ENCODE peak calls at places on chromosomes 11 and 22, in nine cellular contexts. One of them, this sample, is unnamed.

GRCh38 chr11:46991391-46991790 is 54.8 kb downstream of the CSTPP1 start:
- DNase-seq in H9: no peak
- DNase-seq in GM03348: no peak
- DNase-seq in HT1080: no peak
- DNase-seq in B cell: no peak
- DNase-seq in activated T-helper 9 cell treated with anti-CD3 and anti-CD28 coated beads, Interleukin-2, amount 50 U/mL, for 16 hours: no peak
- DNase-seq in hypothalamus: no peak
- DNase-seq in activated CD4-positive, alpha-beta T cell treated with anti-CD3 and anti-CD28 coated beads, Interleukin-2, amount 10 ng/mL, durations not matched to agents 7 days and 5 days: no peak
- DNase-seq in ELR: no peak
- DNase-seq in this sample: no peak

GRCh38 chr11:72985645-72986044 is 156.5 kb downstream of the FCHSD2 start:
- DNase-seq in H9: no peak
- DNase-seq in GM03348: no peak
- DNase-seq in HT1080: no peak
- DNase-seq in B cell: no peak
- DNase-seq in activated T-helper 9 cell treated with anti-CD3 and anti-CD28 coated beads, Interleukin-2, amount 50 U/mL, for 16 hours: no peak
- DNase-seq in hypothalamus: no peak
- DNase-seq in activated CD4-positive, alpha-beta T cell treated with anti-CD3 and anti-CD28 coated beads, Interleukin-2, amount 10 ng/mL, durations not matched to agents 7 days and 5 days: no peak
- DNase-seq in ELR: no peak
- DNase-seq in this sample: no peak

GRCh38 chr11:60363542-60364525 is 14.5 kb upstream of the MS4A7 start:
- DNase-seq in H9: peak; percentile 62
- DNase-seq in GM03348: peak; percentile 62
- DNase-seq in HT1080: peak; percentile 48
- DNase-seq in B cell: peak; percentile 37
- DNase-seq in activated T-helper 9 cell treated with anti-CD3 and anti-CD28 coated beads, Interleukin-2, amount 50 U/mL, for 16 hours: peak; percentile 20
- DNase-seq in hypothalamus: peak; percentile 38
- DNase-seq in activated CD4-positive, alpha-beta T cell treated with anti-CD3 and anti-CD28 coated beads, Interleukin-2, amount 10 ng/mL, durations not matched to agents 7 days and 5 days: peak; percentile 70
- DNase-seq in ELR: peak; percentile 66
- DNase-seq in this sample: peak; percentile 92

GRCh38 chr11:71190551-71190950 is 61.8 kb downstream of the SHANK2 start:
- DNase-seq in H9: no peak
- DNase-seq in GM03348: no peak
- DNase-seq in HT1080: no peak
- DNase-seq in B cell: no peak
- DNase-seq in activated T-helper 9 cell treated with anti-CD3 and anti-CD28 coated beads, Interleukin-2, amount 50 U/mL, for 16 hours: no peak
- DNase-seq in hypothalamus: no peak
- DNase-seq in activated CD4-positive, alpha-beta T cell treated with anti-CD3 and anti-CD28 coated beads, Interleukin-2, amount 10 ng/mL, durations not matched to agents 7 days and 5 days: no peak
- DNase-seq in ELR: no peak
- DNase-seq in this sample: no peak

GRCh38 chr11:123654566-123655081 is at the start of gene SCN3B:
- DNase-seq in H9: peak; percentile 89
- DNase-seq in GM03348: peak; percentile 85
- DNase-seq in HT1080: peak; percentile 44
- DNase-seq in B cell: peak; percentile 48
- DNase-seq in activated T-helper 9 cell treated with anti-CD3 and anti-CD28 coated beads, Interleukin-2, amount 50 U/mL, for 16 hours: no peak
- DNase-seq in hypothalamus: peak; percentile 51
- DNase-seq in activated CD4-positive, alpha-beta T cell treated with anti-CD3 and anti-CD28 coated beads, Interleukin-2, amount 10 ng/mL, durations not matched to agents 7 days and 5 days: peak; percentile 24
- DNase-seq in ELR: peak; percentile 62
- DNase-seq in this sample: peak; percentile 74

GRCh38 chr11:34907934-34908593 is 8.1 kb downstream of the APIP start:
- DNase-seq in H9: no peak
- DNase-seq in GM03348: no peak
- DNase-seq in HT1080: no peak
- DNase-seq in B cell: no peak
- DNase-seq in activated T-helper 9 cell treated with anti-CD3 and anti-CD28 coated beads, Interleukin-2, amount 50 U/mL, for 16 hours: no peak
- DNase-seq in hypothalamus: no peak
- DNase-seq in activated CD4-positive, alpha-beta T cell treated with anti-CD3 and anti-CD28 coated beads, Interleukin-2, amount 10 ng/mL, durations not matched to agents 7 days and 5 days: no peak
- DNase-seq in ELR: peak; percentile 29
- DNase-seq in this sample: no peak

GRCh38 chr22:35894937-35895708 is 133.5 kb downstream of the RBFOX2 start:
- DNase-seq in H9: no peak
- DNase-seq in GM03348: peak; percentile 46
- DNase-seq in HT1080: no peak
- DNase-seq in B cell: no peak
- DNase-seq in activated T-helper 9 cell treated with anti-CD3 and anti-CD28 coated beads, Interleukin-2, amount 50 U/mL, for 16 hours: no peak
- DNase-seq in hypothalamus: peak; percentile 25
- DNase-seq in activated CD4-positive, alpha-beta T cell treated with anti-CD3 and anti-CD28 coated beads, Interleukin-2, amount 10 ng/mL, durations not matched to agents 7 days and 5 days: no peak
- DNase-seq in ELR: peak; percentile 86
- DNase-seq in this sample: peak; percentile 50

GRCh38 chr11:44274404-44274803 is 35.5 kb downstream of the ALX4 start:
- DNase-seq in H9: no peak
- DNase-seq in GM03348: no peak
- DNase-seq in HT1080: no peak
- DNase-seq in B cell: no peak
- DNase-seq in activated T-helper 9 cell treated with anti-CD3 and anti-CD28 coated beads, Interleukin-2, amount 50 U/mL, for 16 hours: no peak
- DNase-seq in hypothalamus: no peak
- DNase-seq in activated CD4-positive, alpha-beta T cell treated with anti-CD3 and anti-CD28 coated beads, Interleukin-2, amount 10 ng/mL, durations not matched to agents 7 days and 5 days: no peak
- DNase-seq in ELR: no peak
- DNase-seq in this sample: no peak

GRCh38 chr22:50226224-50227165 is 18.3 kb downstream of the TUBGCP6 start:
- DNase-seq in H9: no peak
- DNase-seq in GM03348: no peak
- DNase-seq in HT1080: no peak
- DNase-seq in B cell: no peak
- DNase-seq in activated T-helper 9 cell treated with anti-CD3 and anti-CD28 coated beads, Interleukin-2, amount 50 U/mL, for 16 hours: no peak
- DNase-seq in hypothalamus: no peak
- DNase-seq in activated CD4-positive, alpha-beta T cell treated with anti-CD3 and anti-CD28 coated beads, Interleukin-2, amount 10 ng/mL, durations not matched to agents 7 days and 5 days: no peak
- DNase-seq in ELR: no peak
- DNase-seq in this sample: no peak

GRCh38 chr22:42959472-42960145 is 55.3 kb downstream of the PACSIN2 start:
- DNase-seq in H9: no peak
- DNase-seq in GM03348: peak; percentile 33
- DNase-seq in HT1080: peak; percentile 84
- DNase-seq in B cell: no peak
- DNase-seq in activated T-helper 9 cell treated with anti-CD3 and anti-CD28 coated beads, Interleukin-2, amount 50 U/mL, for 16 hours: no peak
- DNase-seq in hypothalamus: no peak
- DNase-seq in activated CD4-positive, alpha-beta T cell treated with anti-CD3 and anti-CD28 coated beads, Interleukin-2, amount 10 ng/mL, durations not matched to agents 7 days and 5 days: no peak
- DNase-seq in ELR: peak; percentile 68
- DNase-seq in this sample: no peak

GRCh38 chr11:31045335-31045734 is 324.2 kb downstream of the DCDC1 start:
- DNase-seq in H9: no peak
- DNase-seq in GM03348: no peak
- DNase-seq in HT1080: no peak
- DNase-seq in B cell: no peak
- DNase-seq in activated T-helper 9 cell treated with anti-CD3 and anti-CD28 coated beads, Interleukin-2, amount 50 U/mL, for 16 hours: no peak
- DNase-seq in hypothalamus: no peak
- DNase-seq in activated CD4-positive, alpha-beta T cell treated with anti-CD3 and anti-CD28 coated beads, Interleukin-2, amount 10 ng/mL, durations not matched to agents 7 days and 5 days: no peak
- DNase-seq in ELR: peak; percentile 27
- DNase-seq in this sample: peak; percentile 11

GRCh38 chr11:102708654-102709053 is 3.1 kb upstream of the MMP27 start:
- DNase-seq in H9: no peak
- DNase-seq in GM03348: no peak
- DNase-seq in HT1080: no peak
- DNase-seq in B cell: no peak
- DNase-seq in activated T-helper 9 cell treated with anti-CD3 and anti-CD28 coated beads, Interleukin-2, amount 50 U/mL, for 16 hours: no peak
- DNase-seq in hypothalamus: no peak
- DNase-seq in activated CD4-positive, alpha-beta T cell treated with anti-CD3 and anti-CD28 coated beads, Interleukin-2, amount 10 ng/mL, durations not matched to agents 7 days and 5 days: no peak
- DNase-seq in ELR: no peak
- DNase-seq in this sample: no peak

GRCh38 chr11:77592727-77593126 is 3.0 kb downstream of the AQP11 start:
- DNase-seq in H9: no peak
- DNase-seq in GM03348: no peak
- DNase-seq in HT1080: no peak
- DNase-seq in B cell: no peak
- DNase-seq in activated T-helper 9 cell treated with anti-CD3 and anti-CD28 coated beads, Interleukin-2, amount 50 U/mL, for 16 hours: no peak
- DNase-seq in hypothalamus: no peak
- DNase-seq in activated CD4-positive, alpha-beta T cell treated with anti-CD3 and anti-CD28 coated beads, Interleukin-2, amount 10 ng/mL, durations not matched to agents 7 days and 5 days: no peak
- DNase-seq in ELR: no peak
- DNase-seq in this sample: no peak

GRCh38 chr22:43006753-43007152 is 8.2 kb downstream of the PACSIN2 start:
- DNase-seq in H9: no peak
- DNase-seq in GM03348: no peak
- DNase-seq in HT1080: no peak
- DNase-seq in B cell: no peak
- DNase-seq in activated T-helper 9 cell treated with anti-CD3 and anti-CD28 coated beads, Interleukin-2, amount 50 U/mL, for 16 hours: no peak
- DNase-seq in hypothalamus: no peak
- DNase-seq in activated CD4-positive, alpha-beta T cell treated with anti-CD3 and anti-CD28 coated beads, Interleukin-2, amount 10 ng/mL, durations not matched to agents 7 days and 5 days: no peak
- DNase-seq in ELR: no peak
- DNase-seq in this sample: no peak